ENCODE peak calls at places on chromosomes 11 and 22, in six cellular contexts. G, T, I, K, S and X are unnamed samples.

GRCh38 chr11:83410605-83411565 is 124.7 kb upstream of the CCDC90B start:
- ATAC-seq in S (peak), K (peak), I (no peak), T (peak), G (peak), X (no peak)

GRCh38 chr22:37552560-37553163 is 7.6 kb upstream of the CDC42EP1 start:
- ATAC-seq in G (peak), S (no peak), K (peak), T (peak), I (no peak), X (peak)

GRCh38 chr11:702731-703461 is 3.1 kb upstream of the EPS8L2 start:
- ATAC-seq in T (no peak), S (peak), G (no peak), K (no peak), I (no peak), X (no peak)

GRCh38 chr22:22346401-22347107 is 102.0 kb downstream of the VPREB1 start:
- ATAC-seq in T (no peak), G (no peak), I (no peak), S (no peak), K (no peak), X (no peak)

GRCh38 chr11:122822241-122822640 is 16.1 kb upstream of the CRTAM start:
- ATAC-seq in I (no peak), T (no peak), S (no peak), G (no peak), K (no peak), X (no peak)

GRCh38 chr22:27247691-27248434 is 553.7 kb downstream of the MN1 start:
- ATAC-seq in T (no peak), I (no peak), S (peak), G (no peak), K (no peak), X (peak)

GRCh38 chr22:27718186-27719032 is 83.1 kb downstream of the MN1 start:
- ATAC-seq in I (peak), T (peak), K (peak), S (peak), G (peak), X (peak)

GRCh38 chr22:46239261-46240048 is 10.6 kb downstream of the CDPF1 start:
- ATAC-seq in T (no peak), G (no peak), I (no peak), S (no peak), K (no peak), X (no peak)

GRCh38 chr11:86240164-86240563 is 4.4 kb upstream of the EED start:
- ATAC-seq in I (no peak), G (no peak), S (no peak), K (no peak), T (no peak), X (no peak)

GRCh38 chr11:727281-727701 is 20.0 kb upstream of the TALDO1 start:
- ATAC-seq in K (no peak), I (no peak), T (no peak), G (peak), S (peak), X (no peak)

GRCh38 chr22:42324991-42325710 is 54.7 kb upstream of the TCF20 start:
- ATAC-seq in K (no peak), G (peak), T (no peak), I (no peak), S (no peak), X (no peak)

GRCh38 chr22:38882480-38882879 is 10.5 kb upstream of the CBX6 start:
- ATAC-seq in I (peak), K (no peak), T (no peak), G (no peak), S (peak), X (peak)

GRCh38 chr11:30603357-30603756 is 17.2 kb upstream of the MPPED2 start:
- ATAC-seq in S (no peak), G (no peak), K (no peak), I (no peak), T (no peak), X (no peak)

GRCh38 chr11:19970944-19971343 is 189.3 kb downstream of the DBX1 start:
- ATAC-seq in T (no peak), S (no peak), I (peak), G (no peak), K (no peak), X (no peak)

GRCh38 chr11:109423860-109424190 is 1.8 kb downstream of the C11orf87 start:
- ATAC-seq in I (no peak), S (no peak), G (no peak), K (no peak), T (no peak), X (no peak)

GRCh38 chr11:80700386-80700785 is 1259.6 kb upstream of the TENM4 start:
- ATAC-seq in S (no peak), I (no peak), T (no peak), G (no peak), K (no peak), X (no peak)

GRCh38 chr11:92349478-92350156 is 125.0 kb downstream of the FAT3 start:
- ATAC-seq in I (no peak), G (no peak), T (no peak), K (no peak), S (no peak), X (no peak)

GRCh38 chr11:95829580-95830259 is 39.4 kb downstream of the CEP57 start:
- ATAC-seq in G (no peak), K (no peak), S (no peak), I (no peak), T (no peak), X (no peak)

GRCh38 chr11:116459233-116459632 is 313.6 kb downstream of the BUD13 start:
- ATAC-seq in G (no peak), S (no peak), I (no peak), K (no peak), T (no peak), X (no peak)

GRCh38 chr11:71206186-71206585 is 46.2 kb downstream of the SHANK2 start:
- ATAC-seq in I (no peak), T (no peak), K (no peak), S (peak), G (no peak), X (peak)

GRCh38 chr11:125956371-125956770 is 10.5 kb downstream of the VSIG10L2 start:
- ATAC-seq in S (peak), I (no peak), T (no peak), K (peak), G (no peak), X (peak)

GRCh38 chr11:122100222-122101080 is 15.6 kb downstream of the BLID start:
- ATAC-seq in S (peak), T (no peak), G (no peak), I (no peak), K (no peak), X (peak)

DNA sequence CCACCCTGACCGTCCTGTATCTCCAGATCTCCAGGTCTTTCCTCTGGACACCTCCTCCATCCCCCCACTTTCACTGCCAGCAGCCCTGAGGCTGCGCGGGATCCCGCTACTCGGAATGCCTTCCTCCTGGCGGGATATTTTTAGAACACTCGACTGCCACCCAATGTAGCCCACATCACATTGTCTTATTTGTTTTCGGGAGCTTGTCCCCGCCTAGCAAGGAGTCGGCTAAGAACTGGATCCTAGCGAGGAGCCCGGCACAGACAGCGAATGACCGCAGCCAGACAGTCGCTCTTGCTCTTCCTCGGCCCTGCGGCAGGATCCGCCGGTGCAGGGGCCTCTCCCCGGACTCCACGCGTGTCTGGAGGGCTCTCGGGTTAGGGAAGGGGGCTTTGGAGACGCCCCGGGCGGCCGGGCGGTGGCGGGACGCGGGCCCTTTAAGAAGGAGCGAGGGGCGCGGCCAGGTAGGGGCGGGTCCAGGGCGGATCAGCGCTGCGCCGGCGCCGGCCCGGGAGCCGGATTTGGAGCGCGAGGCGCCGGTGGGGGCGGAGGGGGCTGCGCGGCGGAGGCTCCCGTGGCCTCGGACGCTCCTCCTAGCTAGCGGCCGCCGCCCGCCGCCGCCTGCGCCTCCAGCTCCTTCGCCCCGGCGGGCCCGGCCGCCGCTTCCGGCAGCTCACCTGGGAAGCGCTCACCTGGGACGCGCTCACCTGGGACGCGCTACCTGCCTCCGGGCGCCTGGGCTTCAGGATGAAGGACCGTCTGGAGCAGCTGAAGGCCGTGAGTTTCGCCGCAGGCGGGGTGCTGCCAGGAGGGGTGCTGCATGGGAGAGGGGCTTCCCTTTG is at the start of gene STX3:
- ATAC-seq in S (peak), T (peak), I (peak), G (peak), K (peak), X (peak)
- TF ChIP-seq CTCF in S (no peak), T (no peak), I (no peak), G (no peak), K (no peak), X (no peak)

DNA sequence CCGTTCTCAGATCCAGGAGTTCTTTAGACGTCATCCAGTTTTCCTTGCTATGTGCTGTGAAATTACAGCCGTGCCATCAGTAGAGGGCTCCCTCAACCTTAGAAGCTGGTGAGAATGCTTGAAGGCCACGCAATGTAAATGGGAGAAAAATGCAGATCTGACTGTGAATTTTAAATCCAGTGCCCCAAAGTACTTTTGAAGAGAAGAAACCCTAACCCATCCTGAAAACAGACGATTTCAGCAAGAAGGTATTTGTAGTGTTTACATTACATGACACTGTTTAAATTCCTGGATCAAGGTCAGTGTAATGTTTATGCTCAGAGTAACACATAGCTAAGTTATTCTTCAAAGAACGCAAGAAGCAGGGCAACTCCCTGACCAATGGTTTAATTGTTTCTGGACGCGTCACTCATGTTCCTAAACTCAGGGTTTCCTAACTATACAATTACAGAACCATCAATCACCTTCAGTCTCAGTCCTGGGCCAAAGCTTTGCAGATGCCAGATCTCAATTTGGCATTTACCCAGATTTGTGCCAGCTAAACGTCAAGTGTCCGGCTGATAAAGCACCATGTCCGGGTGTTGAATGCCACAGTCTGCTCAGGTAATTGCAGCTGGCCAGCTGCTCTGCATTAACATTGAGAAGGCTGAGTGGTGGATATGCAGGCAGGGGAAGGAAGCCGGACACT is 38.2 kb downstream of the ADAMTS8 start:
- ATAC-seq in G (peak), I (no peak), K (peak), S (peak), T (peak), X (peak)
- TF ChIP-seq EP300 in G (no peak), I (no peak), K (no peak), S (no peak), T (no peak), X (peak)

DNA sequence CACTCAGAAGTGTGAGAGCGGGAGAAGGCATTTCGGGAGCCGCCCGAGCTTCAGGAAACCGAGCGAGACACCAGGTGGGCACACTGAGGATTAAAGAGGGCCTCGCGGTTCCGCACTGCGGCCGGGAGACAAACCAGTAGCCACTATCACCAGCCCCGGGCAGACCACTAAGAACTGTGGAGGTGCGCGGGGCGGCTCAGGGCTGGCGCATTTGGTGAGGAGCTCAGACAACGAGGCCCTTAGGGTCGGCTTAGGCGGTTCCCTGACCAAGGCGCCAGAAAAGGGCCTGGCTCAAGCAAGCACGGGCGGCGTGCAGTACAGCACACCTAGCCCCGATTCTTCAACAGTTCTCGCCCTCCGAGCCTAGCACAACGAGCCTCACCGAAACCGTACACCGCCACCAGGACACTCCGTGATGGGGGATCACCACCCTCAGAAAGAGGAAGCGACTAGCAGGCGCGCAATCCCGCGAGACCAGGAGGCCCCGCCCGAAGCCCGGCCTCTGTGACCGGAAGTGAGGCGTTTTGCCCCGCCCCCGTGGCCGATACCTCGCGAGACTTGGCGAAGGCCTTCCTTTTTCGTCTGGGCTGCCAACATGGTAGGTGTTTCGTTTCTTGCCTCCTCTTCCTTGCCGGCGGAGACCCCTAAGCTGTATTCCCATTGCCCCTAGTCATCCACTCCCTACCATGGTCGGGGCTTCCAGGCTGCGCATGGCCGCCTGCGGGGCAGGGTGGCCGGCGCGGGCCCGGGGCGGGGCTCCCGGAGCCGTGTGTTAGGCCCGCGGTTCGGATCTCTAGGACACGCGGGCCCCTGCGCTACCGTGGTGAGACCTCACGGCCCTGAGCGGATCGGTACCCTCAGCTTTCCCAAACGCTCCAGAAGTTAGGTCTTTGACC is at the start of the genes RPL27A and TRIM66:
- ATAC-seq in K (peak), G (peak), T (peak), I (peak), S (peak), X (peak)
- TF ChIP-seq CTCF in K (no peak), G (no peak), T (peak), I (no peak), S (peak), X (no peak)

DNA sequence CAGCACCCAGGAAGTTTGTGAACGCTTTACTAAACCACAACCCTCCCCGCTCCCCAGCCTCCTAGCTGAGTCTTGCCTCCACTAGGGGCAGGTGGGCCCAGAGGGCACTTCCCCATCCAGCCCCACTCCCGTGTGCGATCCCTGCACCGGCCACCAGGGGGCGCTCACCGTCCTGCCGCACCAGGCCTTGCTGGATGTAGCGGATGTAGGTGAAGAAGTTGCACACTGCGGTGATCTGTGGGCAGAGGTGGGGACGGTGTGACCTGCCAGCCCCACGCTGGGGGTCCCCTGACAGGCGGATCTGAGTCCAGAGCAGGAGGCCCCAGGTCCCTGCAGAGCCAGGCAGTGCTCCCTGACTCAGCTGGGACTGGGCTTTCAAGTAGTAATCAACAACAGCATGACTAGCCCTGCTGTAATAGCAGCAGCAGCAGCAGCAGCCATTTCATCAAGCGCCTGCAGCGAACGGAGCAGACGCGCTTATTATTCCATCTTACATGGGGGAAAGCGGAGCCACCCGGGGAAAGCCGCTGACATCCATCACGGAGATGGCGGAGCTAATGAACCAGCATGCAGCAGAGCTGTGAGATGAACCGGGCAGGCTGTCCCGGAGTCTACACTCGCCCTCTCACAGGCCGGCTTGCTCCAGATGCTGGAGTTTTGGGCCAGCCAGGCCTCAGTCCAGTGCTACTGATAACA is 7.9 kb upstream of the FADS3 start:
- ATAC-seq in K (peak), I (peak), S (peak), G (peak), T (peak), X (peak)
- TF ChIP-seq EP300 in K (no peak), I (no peak), S (no peak), G (no peak), T (no peak), X (no peak)

GRCh38 chr11:119030329-119031047 is at the start of gene SLC37A4:
- ATAC-seq in K (peak), T (peak), G (peak), S (peak), I (peak), X (peak)
- TF ChIP-seq CTCF in K (peak), T (peak), G (peak), S (peak), I (peak), X (peak)

GRCh38 chr11:108121274-108122155 is at the start of gene ACAT1:
- ATAC-seq in S (peak), K (peak), T (peak), I (peak), G (peak), X (peak)
- TF ChIP-seq EP300 in S (no peak), K (no peak), T (no peak), I (no peak), G (no peak), X (no peak)

DNA sequence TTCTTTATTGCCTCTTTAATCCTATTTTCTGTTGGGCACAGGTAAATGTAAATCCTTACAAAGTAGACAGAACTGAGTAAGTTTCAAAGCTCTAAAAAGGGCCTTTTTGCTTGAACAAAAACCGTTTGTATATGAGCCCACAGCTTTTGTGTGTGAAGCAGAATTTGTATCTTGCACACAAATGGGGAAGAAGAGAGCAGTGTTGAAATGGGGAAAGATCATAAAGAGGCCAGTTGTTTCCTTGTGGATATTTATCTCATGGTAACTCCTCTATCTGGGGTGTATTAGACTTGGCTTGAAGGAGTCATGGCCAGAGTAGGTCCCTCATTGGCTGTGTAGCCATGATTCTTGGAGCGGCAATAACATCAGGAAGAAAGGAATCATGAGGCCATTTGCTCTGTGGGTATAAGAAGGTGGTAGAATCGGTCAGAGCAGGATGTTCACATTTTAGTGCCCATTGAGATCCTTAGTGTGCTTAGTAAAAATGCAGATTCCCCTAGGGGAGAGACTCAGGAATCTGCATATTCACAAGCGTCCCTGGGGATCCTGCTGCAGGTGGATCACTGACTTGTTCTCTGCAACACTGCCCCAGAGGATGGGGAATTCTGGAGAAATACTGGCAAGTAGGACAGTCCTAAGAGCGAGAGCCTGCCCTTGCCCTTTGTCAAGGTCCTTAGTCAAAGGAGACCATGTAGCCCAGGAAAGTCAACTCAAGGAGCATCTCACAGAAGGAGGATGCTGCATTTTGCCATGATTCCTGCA is 126.5 kb downstream of the LDLRAD3 start:
- ATAC-seq in K (no peak), I (no peak), G (no peak), T (no peak), S (no peak), X (no peak)
- TF ChIP-seq CTCF in K (no peak), I (no peak), G (no peak), T (no peak), S (no peak), X (no peak)